ENCODE peak calls at places on chromosomes 3 and 15, in nine cellular contexts. One of them, this sample, is unnamed.

GRCh38 chr3:170355738-170356595 is 1.5 kb upstream of the SKIL start:
- DNase-seq in dorsolateral prefrontal cortex: peak
- DNase-seq in endothelial cell: peak
- DNase-seq in GM23338: peak
- DNase-seq in adrenal gland: peak
- DNase-seq in HFFc6: peak
- DNase-seq in osteocyte: no peak
- DNase-seq in GM13976: peak
- DNase-seq in AG09309: no peak
- DNase-seq in this sample: no peak

GRCh38 chr3:23202203-23202920 is 765 bp upstream of the UBE2E2 start:
- DNase-seq in endothelial cell: peak
- DNase-seq in AG09309: no peak
- DNase-seq in osteocyte: no peak
- DNase-seq in GM23338: peak
- DNase-seq in HFFc6: no peak
- DNase-seq in dorsolateral prefrontal cortex: no peak
- DNase-seq in adrenal gland: peak
- DNase-seq in GM13976: no peak
- DNase-seq in this sample: no peak

GRCh38 chr3:29335438-29335837 is 54.6 kb downstream of the RBMS3 start:
- DNase-seq in endothelial cell: peak
- DNase-seq in dorsolateral prefrontal cortex: peak
- DNase-seq in osteocyte: peak
- DNase-seq in GM13976: no peak
- DNase-seq in HFFc6: peak
- DNase-seq in AG09309: peak
- DNase-seq in adrenal gland: peak
- DNase-seq in GM23338: peak
- DNase-seq in this sample: peak

GRCh38 chr3:45706133-45706808 is 17.1 kb downstream of the SACM1L start:
- DNase-seq in GM13976: no peak
- DNase-seq in dorsolateral prefrontal cortex: no peak
- DNase-seq in GM23338: no peak
- DNase-seq in endothelial cell: no peak
- DNase-seq in HFFc6: no peak
- DNase-seq in osteocyte: no peak
- DNase-seq in adrenal gland: no peak
- DNase-seq in AG09309: no peak
- DNase-seq in this sample: no peak

GRCh38 chr3:88298189-88298588 is 148.4 kb downstream of the C3orf38 start:
- DNase-seq in adrenal gland: no peak
- DNase-seq in HFFc6: no peak
- DNase-seq in GM13976: no peak
- DNase-seq in GM23338: no peak
- DNase-seq in AG09309: no peak
- DNase-seq in dorsolateral prefrontal cortex: no peak
- DNase-seq in osteocyte: no peak
- DNase-seq in endothelial cell: no peak
- DNase-seq in this sample: no peak

GRCh38 chr3:33061782-33062181 is 35.2 kb downstream of the GLB1 start:
- DNase-seq in osteocyte: no peak
- DNase-seq in HFFc6: peak
- DNase-seq in AG09309: peak
- DNase-seq in adrenal gland: no peak
- DNase-seq in GM23338: no peak
- DNase-seq in dorsolateral prefrontal cortex: no peak
- DNase-seq in GM13976: no peak
- DNase-seq in endothelial cell: no peak
- DNase-seq in this sample: peak

GRCh38 chr3:184354121-184354728 is 7.2 kb downstream of the CLCN2 start:
- DNase-seq in HFFc6: no peak
- DNase-seq in adrenal gland: peak
- DNase-seq in osteocyte: no peak
- DNase-seq in dorsolateral prefrontal cortex: no peak
- DNase-seq in GM23338: peak
- DNase-seq in AG09309: no peak
- DNase-seq in endothelial cell: peak
- DNase-seq in GM13976: peak
- DNase-seq in this sample: no peak

GRCh38 chr3:50675179-50676030 is 678 bp downstream of the DOCK3 start:
- DNase-seq in GM23338: peak
- DNase-seq in AG09309: no peak
- DNase-seq in GM13976: peak
- DNase-seq in osteocyte: no peak
- DNase-seq in HFFc6: no peak
- DNase-seq in adrenal gland: peak
- DNase-seq in dorsolateral prefrontal cortex: peak
- DNase-seq in endothelial cell: peak
- DNase-seq in this sample: no peak

GRCh38 chr15:28109626-28110415 is 10.7 kb upstream of the OCA2 start:
- DNase-seq in adrenal gland: no peak
- DNase-seq in AG09309: no peak
- DNase-seq in dorsolateral prefrontal cortex: peak
- DNase-seq in GM13976: no peak
- DNase-seq in endothelial cell: no peak
- DNase-seq in GM23338: no peak
- DNase-seq in HFFc6: no peak
- DNase-seq in osteocyte: peak
- DNase-seq in this sample: no peak

GRCh38 chr3:28349397-28350000 is 875 bp upstream of the AZI2 start:
- DNase-seq in endothelial cell: no peak
- DNase-seq in GM13976: no peak
- DNase-seq in adrenal gland: no peak
- DNase-seq in GM23338: no peak
- DNase-seq in osteocyte: no peak
- DNase-seq in dorsolateral prefrontal cortex: no peak
- DNase-seq in HFFc6: no peak
- DNase-seq in AG09309: no peak
- DNase-seq in this sample: no peak

GRCh38 chr3:57152761-57153160 is 12.4 kb downstream of the IL17RD start:
- DNase-seq in HFFc6: no peak
- DNase-seq in adrenal gland: no peak
- DNase-seq in endothelial cell: no peak
- DNase-seq in GM13976: no peak
- DNase-seq in AG09309: no peak
- DNase-seq in dorsolateral prefrontal cortex: no peak
- DNase-seq in osteocyte: no peak
- DNase-seq in GM23338: no peak
- DNase-seq in this sample: no peak

GRCh38 chr3:57151021-57151449 is 14.1 kb downstream of the IL17RD start:
- DNase-seq in AG09309: no peak
- DNase-seq in endothelial cell: no peak
- DNase-seq in adrenal gland: no peak
- DNase-seq in HFFc6: peak
- DNase-seq in dorsolateral prefrontal cortex: no peak
- DNase-seq in GM23338: no peak
- DNase-seq in GM13976: no peak
- DNase-seq in osteocyte: no peak
- DNase-seq in this sample: peak

GRCh38 chr3:57150097-57150496 is 15.1 kb downstream of the IL17RD start:
- DNase-seq in endothelial cell: no peak
- DNase-seq in dorsolateral prefrontal cortex: no peak
- DNase-seq in GM13976: no peak
- DNase-seq in osteocyte: no peak
- DNase-seq in adrenal gland: no peak
- DNase-seq in AG09309: no peak
- DNase-seq in HFFc6: no peak
- DNase-seq in GM23338: no peak
- DNase-seq in this sample: no peak

GRCh38 chr3:57154470-57154869 is 10.7 kb downstream of the IL17RD start:
- DNase-seq in dorsolateral prefrontal cortex: no peak
- DNase-seq in endothelial cell: no peak
- DNase-seq in HFFc6: no peak
- DNase-seq in GM13976: no peak
- DNase-seq in GM23338: no peak
- DNase-seq in AG09309: no peak
- DNase-seq in adrenal gland: no peak
- DNase-seq in osteocyte: no peak
- DNase-seq in this sample: no peak

GRCh38 chr3:57152150-57152549 is 13.0 kb downstream of the IL17RD start:
- DNase-seq in endothelial cell: no peak
- DNase-seq in AG09309: no peak
- DNase-seq in osteocyte: no peak
- DNase-seq in HFFc6: no peak
- DNase-seq in dorsolateral prefrontal cortex: no peak
- DNase-seq in GM23338: no peak
- DNase-seq in adrenal gland: no peak
- DNase-seq in GM13976: no peak
- DNase-seq in this sample: no peak
- TF ChIP-seq CTCF in endothelial cell: no peak
- TF ChIP-seq CTCF in AG09309: no peak
- TF ChIP-seq CTCF in osteocyte: peak
- TF ChIP-seq CTCF in HFFc6: peak
- TF ChIP-seq CTCF in dorsolateral prefrontal cortex: peak
- TF ChIP-seq CTCF in GM23338: peak
- TF ChIP-seq CTCF in adrenal gland: no peak
- TF ChIP-seq CTCF in GM13976: no peak
- TF ChIP-seq CTCF in this sample: no peak

GRCh38 chr15:36882487-36883108 is 217.8 kb downstream of the MEIS2 start:
- DNase-seq in AG09309: no peak
- DNase-seq in GM13976: no peak
- DNase-seq in dorsolateral prefrontal cortex: no peak
- DNase-seq in endothelial cell: no peak
- DNase-seq in GM23338: peak
- DNase-seq in adrenal gland: no peak
- DNase-seq in HFFc6: no peak
- DNase-seq in osteocyte: no peak
- DNase-seq in this sample: no peak
- TF ChIP-seq CTCF in AG09309: no peak
- TF ChIP-seq CTCF in GM13976: no peak
- TF ChIP-seq CTCF in dorsolateral prefrontal cortex: no peak
- TF ChIP-seq CTCF in endothelial cell: no peak
- TF ChIP-seq CTCF in GM23338: no peak
- TF ChIP-seq CTCF in adrenal gland: no peak
- TF ChIP-seq CTCF in HFFc6: no peak
- TF ChIP-seq CTCF in osteocyte: no peak
- TF ChIP-seq CTCF in this sample: no peak

DNA sequence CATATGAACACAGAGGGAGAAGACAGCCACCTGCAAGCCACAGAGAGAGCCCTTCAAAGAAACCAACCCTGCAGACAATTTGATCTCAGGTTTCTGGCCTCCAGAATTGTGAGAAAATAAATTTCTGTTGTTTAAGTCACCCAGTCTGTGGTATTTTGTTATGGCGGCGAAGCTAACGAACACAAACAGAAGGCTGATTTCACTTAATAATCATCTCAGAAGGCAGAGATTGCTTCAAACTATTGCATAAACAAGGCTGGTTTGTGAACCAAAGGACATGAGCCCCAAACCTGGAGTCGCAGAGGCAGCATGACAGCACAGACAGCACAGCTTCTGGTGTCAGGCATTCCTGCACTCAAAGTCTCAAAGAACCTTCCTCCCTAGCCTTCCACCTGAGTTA is 59.0 kb downstream of the CCNL1 start:
- DNase-seq in osteocyte: no peak
- DNase-seq in AG09309: no peak
- DNase-seq in dorsolateral prefrontal cortex: no peak
- DNase-seq in HFFc6: no peak
- DNase-seq in endothelial cell: no peak
- DNase-seq in GM23338: no peak
- DNase-seq in adrenal gland: no peak
- DNase-seq in GM13976: no peak
- DNase-seq in this sample: no peak
- TF ChIP-seq CTCF in osteocyte: no peak
- TF ChIP-seq CTCF in AG09309: no peak
- TF ChIP-seq CTCF in dorsolateral prefrontal cortex: no peak
- TF ChIP-seq CTCF in HFFc6: no peak
- TF ChIP-seq CTCF in endothelial cell: no peak
- TF ChIP-seq CTCF in GM23338: no peak
- TF ChIP-seq CTCF in adrenal gland: no peak
- TF ChIP-seq CTCF in GM13976: no peak
- TF ChIP-seq CTCF in this sample: no peak

GRCh38 chr15:95284933-95285401 is 1045.5 kb upstream of the NR2F2 start:
- DNase-seq in osteocyte: no peak
- DNase-seq in dorsolateral prefrontal cortex: no peak
- DNase-seq in GM23338: peak
- DNase-seq in adrenal gland: no peak
- DNase-seq in endothelial cell: peak
- DNase-seq in AG09309: no peak
- DNase-seq in GM13976: no peak
- DNase-seq in HFFc6: peak
- DNase-seq in this sample: no peak
- TF ChIP-seq CTCF in osteocyte: peak
- TF ChIP-seq CTCF in dorsolateral prefrontal cortex: no peak
- TF ChIP-seq CTCF in GM23338: peak
- TF ChIP-seq CTCF in adrenal gland: peak
- TF ChIP-seq CTCF in endothelial cell: no peak
- TF ChIP-seq CTCF in AG09309: peak
- TF ChIP-seq CTCF in GM13976: no peak
- TF ChIP-seq CTCF in HFFc6: peak
- TF ChIP-seq CTCF in this sample: peak

DNA sequence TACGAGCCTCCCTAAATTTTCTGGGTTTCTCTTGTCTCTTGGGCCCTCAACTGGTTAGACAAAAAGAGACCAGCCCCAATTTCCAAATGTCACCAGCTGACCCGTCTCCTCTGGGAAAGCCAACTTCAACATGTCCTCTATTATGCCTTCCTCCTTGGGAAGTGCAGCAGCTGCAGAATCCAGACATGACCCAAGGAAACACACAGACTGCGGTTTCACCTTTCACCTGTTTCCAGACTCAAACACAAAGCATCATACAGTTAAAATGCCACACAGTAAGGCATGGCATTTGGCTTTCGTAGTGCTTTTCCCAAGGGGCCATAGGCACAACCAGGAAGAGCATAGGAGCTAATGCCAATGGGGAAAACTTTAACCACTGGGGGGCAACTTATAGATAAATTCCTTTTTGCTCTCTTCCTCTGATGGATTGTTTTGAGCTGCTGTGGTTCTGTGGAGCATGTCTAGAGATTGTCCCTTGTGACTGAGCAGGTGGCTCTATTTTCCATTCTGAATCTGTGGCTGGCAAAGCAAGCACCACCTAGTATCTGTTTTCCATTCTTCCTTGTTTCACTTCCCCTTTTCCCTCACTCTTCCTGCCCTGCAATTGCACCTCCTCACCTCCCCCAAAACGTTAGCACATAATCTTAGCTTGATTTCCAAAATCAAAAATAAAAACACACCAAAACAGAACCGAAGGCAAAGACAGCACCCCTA is 49.3 kb downstream of the HHLA2 start:
- DNase-seq in osteocyte: no peak
- DNase-seq in GM13976: no peak
- DNase-seq in adrenal gland: no peak
- DNase-seq in dorsolateral prefrontal cortex: no peak
- DNase-seq in GM23338: peak
- DNase-seq in endothelial cell: no peak
- DNase-seq in HFFc6: no peak
- DNase-seq in AG09309: no peak
- DNase-seq in this sample: no peak
- TF ChIP-seq CTCF in osteocyte: no peak
- TF ChIP-seq CTCF in GM13976: no peak
- TF ChIP-seq CTCF in adrenal gland: no peak
- TF ChIP-seq CTCF in dorsolateral prefrontal cortex: no peak
- TF ChIP-seq CTCF in GM23338: no peak
- TF ChIP-seq CTCF in endothelial cell: no peak
- TF ChIP-seq CTCF in HFFc6: no peak
- TF ChIP-seq CTCF in AG09309: no peak
- TF ChIP-seq CTCF in this sample: no peak

This sample was measured in AG09319.